ENCODE peak calls at places on chromosomes 12 and 14, in five cellular contexts. One of them, this sample, is unnamed.

GRCh38 chr12:49094104-49094948 is at the start of gene DHH:
- DNase-seq in stimulated activated CD8-positive, alpha-beta memory T cell treated with anti-CD3 and anti-CD28 coated beads, Interleukin-4, amount 100 ng/mL, for 4 hours: no peak
- DNase-seq in aorta: peak
- DNase-seq in PC-3: peak
- DNase-seq in NCI-H1930: no peak
- DNase-seq in this sample: peak

GRCh38 chr14:102504302-102504950 is 5.2 kb downstream of the ANKRD9 start:
- DNase-seq in NCI-H1930: no peak
- DNase-seq in stimulated activated CD8-positive, alpha-beta memory T cell treated with anti-CD3 and anti-CD28 coated beads, Interleukin-4, amount 100 ng/mL, for 4 hours: no peak
- DNase-seq in PC-3: no peak
- DNase-seq in aorta: no peak
- DNase-seq in this sample: no peak

GRCh38 chr12:46388427-46388992 is 15.9 kb upstream of the SLC38A2 start:
- DNase-seq in NCI-H1930: no peak
- DNase-seq in PC-3: peak
- DNase-seq in stimulated activated CD8-positive, alpha-beta memory T cell treated with anti-CD3 and anti-CD28 coated beads, Interleukin-4, amount 100 ng/mL, for 4 hours: no peak
- DNase-seq in aorta: no peak
- DNase-seq in this sample: no peak

GRCh38 chr14:53149656-53150319 is 3.3 kb downstream of the DDHD1 start:
- DNase-seq in NCI-H1930: no peak
- DNase-seq in aorta: no peak
- DNase-seq in PC-3: no peak
- DNase-seq in stimulated activated CD8-positive, alpha-beta memory T cell treated with anti-CD3 and anti-CD28 coated beads, Interleukin-4, amount 100 ng/mL, for 4 hours: no peak
- DNase-seq in this sample: no peak

GRCh38 chr12:94297876-94298520 is 149.6 kb downstream of the PLXNC1 start:
- DNase-seq in stimulated activated CD8-positive, alpha-beta memory T cell treated with anti-CD3 and anti-CD28 coated beads, Interleukin-4, amount 100 ng/mL, for 4 hours: no peak
- DNase-seq in aorta: no peak
- DNase-seq in PC-3: no peak
- DNase-seq in NCI-H1930: no peak
- DNase-seq in this sample: no peak

GRCh38 chr12:111438501-111438900 is 32.8 kb downstream of the SH2B3 start:
- DNase-seq in stimulated activated CD8-positive, alpha-beta memory T cell treated with anti-CD3 and anti-CD28 coated beads, Interleukin-4, amount 100 ng/mL, for 4 hours: no peak
- DNase-seq in NCI-H1930: no peak
- DNase-seq in aorta: peak
- DNase-seq in PC-3: peak
- DNase-seq in this sample: no peak

GRCh38 chr12:108838194-108839010 is 19.0 kb downstream of the SSH1 start:
- DNase-seq in NCI-H1930: no peak
- DNase-seq in aorta: peak
- DNase-seq in stimulated activated CD8-positive, alpha-beta memory T cell treated with anti-CD3 and anti-CD28 coated beads, Interleukin-4, amount 100 ng/mL, for 4 hours: peak
- DNase-seq in PC-3: peak
- DNase-seq in this sample: peak

GRCh38 chr14:101084436-101084826 is 180.9 kb upstream of the RTL1 start:
- DNase-seq in stimulated activated CD8-positive, alpha-beta memory T cell treated with anti-CD3 and anti-CD28 coated beads, Interleukin-4, amount 100 ng/mL, for 4 hours: no peak
- DNase-seq in aorta: no peak
- DNase-seq in NCI-H1930: no peak
- DNase-seq in PC-3: no peak
- DNase-seq in this sample: peak

GRCh38 chr12:47814539-47815170 is 5.0 kb downstream of the HDAC7 start:
- DNase-seq in PC-3: no peak
- DNase-seq in aorta: peak
- DNase-seq in stimulated activated CD8-positive, alpha-beta memory T cell treated with anti-CD3 and anti-CD28 coated beads, Interleukin-4, amount 100 ng/mL, for 4 hours: no peak
- DNase-seq in NCI-H1930: no peak
- DNase-seq in this sample: no peak

GRCh38 chr14:105420141-105420975 is 731 bp downstream of the MTA1 start:
- DNase-seq in aorta: no peak
- DNase-seq in NCI-H1930: no peak
- DNase-seq in PC-3: no peak
- DNase-seq in stimulated activated CD8-positive, alpha-beta memory T cell treated with anti-CD3 and anti-CD28 coated beads, Interleukin-4, amount 100 ng/mL, for 4 hours: no peak
- DNase-seq in this sample: no peak

This sample was measured in tibial artery.